ENCODE peak calls at places on chromosomes 16 and 17, in six cellular contexts. T is heart left ventricle, Q is dorsolateral prefrontal cortex, L is Panc1, E is IMR-90, S is psoas muscle. P is an unnamed sample.
A peak's percentile ranks its signal among the peaks of the same experiment; 100 is the strongest.

GRCh38 chr16:87582221-87582965 is 19.9 kb upstream of the JPH3 start:
- DNase-seq in Q (no peak), E (peak; percentile 75), T (peak; percentile 83), S (peak; percentile 61), L (no peak), P (no peak)

GRCh38 chr17:44308320-44308818 is at the start of gene RUNDC3A:
- DNase-seq in T (peak; percentile 92), Q (peak; percentile 92), L (no peak), E (peak; percentile 69), S (peak; percentile 86), P (no peak)

GRCh38 chr16:17470871-17471744 is at the start of gene XYLT1:
- DNase-seq in L (no peak), T (peak; percentile 77), Q (peak; percentile 58), E (peak; percentile 94), S (peak; percentile 74), P (peak; percentile 77)

GRCh38 chr17:19762515-19762961 is 14.4 kb upstream of the ALDH3A1 start:
- DNase-seq in E (peak; percentile 59), Q (peak; percentile 70), S (peak; percentile 80), T (peak; percentile 81), L (no peak), P (no peak)

GRCh38 chr16:57268804-57269800 is 15.4 kb downstream of the PLLP start:
- DNase-seq in T (peak; percentile 76), L (no peak), Q (no peak), E (peak; percentile 14), S (no peak), P (no peak)

GRCh38 chr17:2347805-2348685 is 10.7 kb downstream of the SGSM2 start:
- DNase-seq in T (no peak), Q (no peak), E (peak; percentile 91), S (peak; percentile 71), L (no peak), P (peak; percentile 36)

GRCh38 chr16:71737501-71737900 is 13.0 kb upstream of the PHLPP2 start:
- DNase-seq in L (no peak), Q (no peak), T (no peak), E (no peak), S (no peak), P (no peak)

GRCh38 chr17:10875411-10875810 is 37.5 kb upstream of the PIRT start:
- DNase-seq in S (no peak), Q (peak; percentile 21), E (no peak), T (no peak), L (no peak), P (no peak)

GRCh38 chr16:89842471-89843408 is 14.5 kb downstream of the SPIRE2 start:
- DNase-seq in S (no peak), T (peak; percentile 65), L (no peak), E (peak; percentile 71), Q (no peak), P (peak; percentile 16)

GRCh38 chr16:88634141-88634993 is 4.0 kb upstream of the IL17C start:
- DNase-seq in Q (no peak), S (peak; percentile 58), E (peak; percentile 23), L (no peak), T (peak; percentile 78), P (no peak)

GRCh38 chr17:32755045-32755805 is 121.7 kb downstream of the MYO1D start:
- DNase-seq in T (no peak), Q (no peak), E (peak; percentile 76), L (peak; percentile 28), S (no peak), P (no peak)

GRCh38 chr17:9935408-9935807 is 30.3 kb upstream of the RCVRN start:
- DNase-seq in E (no peak), Q (no peak), L (no peak), T (peak; percentile 63), S (no peak), P (no peak)

GRCh38 chr17:82696916-82697807 is 1.3 kb downstream of the RAB40B start:
- DNase-seq in L (no peak), E (no peak), T (peak; percentile 64), S (no peak), Q (peak; percentile 75), P (no peak)
- H3K27ac ChIP-seq in L (no peak overlapping the region), E (no peak overlapping the region), T (no peak overlapping the region), S (peak overlapping the region; percentile 69), Q (peak overlapping the region; percentile 83), P (no peak overlapping the region)

DNA sequence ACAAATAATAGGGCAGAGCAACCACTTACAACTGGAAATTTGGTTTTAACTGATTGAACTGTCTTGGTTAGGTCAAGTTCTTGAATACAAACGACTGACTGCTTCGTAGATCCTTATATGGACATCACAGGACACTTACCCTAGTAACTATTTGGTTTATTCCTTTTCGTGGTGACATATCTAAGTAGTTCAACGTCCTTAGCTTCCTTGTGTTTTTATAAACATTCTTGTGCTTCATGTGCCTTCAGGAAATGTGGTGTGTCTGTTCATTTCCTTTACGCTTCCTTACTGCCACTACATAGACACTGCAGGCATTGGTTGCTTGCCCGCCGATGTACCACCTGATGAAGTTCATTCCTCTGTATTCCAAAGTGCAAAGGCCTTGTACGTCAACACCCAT is 59.3 kb downstream of the USP10 start:
- DNase-seq in T (no peak), S (no peak), E (peak; percentile 72), L (no peak), Q (no peak), P (no peak)
- H3K27ac ChIP-seq in T (no peak overlapping the region), S (no peak overlapping the region), E (peak overlapping the region; percentile 72), L (no peak overlapping the region), Q (no peak overlapping the region), P (no peak overlapping the region)

GRCh38 chr17:59401274-59401673 is 69.8 kb downstream of the YPEL2 start:
- DNase-seq in T (no peak), Q (no peak), E (no peak), S (no peak), L (no peak), P (no peak)

GRCh38 chr17:59399914-59400313 is 68.5 kb downstream of the YPEL2 start:
- DNase-seq in Q (no peak), L (no peak), T (no peak), E (no peak), S (no peak), P (no peak)

GRCh38 chr17:59401725-59402124 is 70.3 kb downstream of the YPEL2 start:
- DNase-seq in Q (no peak), L (no peak), S (no peak), T (no peak), E (no peak), P (no peak)

GRCh38 chr17:59400858-59401257 is 69.4 kb downstream of the YPEL2 start:
- DNase-seq in L (no peak), E (no peak), Q (no peak), T (no peak), S (no peak), P (no peak)

DNA sequence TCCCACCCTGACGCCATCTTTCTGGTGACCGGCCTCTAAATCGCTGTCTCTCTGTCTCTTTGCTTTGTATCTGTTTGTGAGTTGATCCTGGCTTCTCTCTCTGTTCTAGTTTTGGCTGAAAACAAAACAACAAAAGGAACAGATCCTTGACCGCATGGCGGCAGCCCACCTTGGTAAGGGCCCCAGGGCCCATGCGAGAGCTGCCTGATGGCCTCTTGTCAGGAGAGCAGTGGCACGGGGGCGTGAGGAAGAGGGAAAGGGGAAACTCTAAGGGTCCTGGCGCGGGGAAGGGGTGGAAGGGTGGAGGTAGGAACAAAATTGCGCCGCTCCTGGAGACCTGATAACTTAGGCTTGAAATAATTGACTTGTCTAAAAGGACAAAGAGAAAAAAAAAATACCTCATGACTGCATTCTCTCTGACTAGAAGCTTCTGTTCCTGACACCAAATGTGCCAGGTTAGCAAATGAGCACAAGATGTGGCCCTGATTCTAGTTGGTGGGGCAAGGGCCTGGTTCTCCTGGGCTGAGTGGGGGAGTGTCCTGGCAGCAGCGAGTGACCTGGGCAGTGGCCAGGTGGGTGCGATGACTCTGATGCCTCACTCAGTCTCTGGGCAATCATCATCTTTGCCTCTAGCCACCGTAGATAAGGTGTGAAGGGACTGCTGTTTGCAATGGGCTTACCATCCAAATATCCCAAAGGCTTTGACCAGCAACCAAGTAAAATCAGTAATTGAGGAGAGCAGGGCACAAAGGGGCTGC is 66.0 kb downstream of the YPEL2 start:
- DNase-seq in T (no peak), S (no peak), Q (no peak), E (no peak), L (no peak), P (no peak)
- H3K27ac ChIP-seq in T (peak overlapping the region; percentile 8), S (peak overlapping the region; percentile 11), Q (peak overlapping the region; percentile 82), E (no peak overlapping the region), L (no peak overlapping the region), P (no peak overlapping the region)

DNA sequence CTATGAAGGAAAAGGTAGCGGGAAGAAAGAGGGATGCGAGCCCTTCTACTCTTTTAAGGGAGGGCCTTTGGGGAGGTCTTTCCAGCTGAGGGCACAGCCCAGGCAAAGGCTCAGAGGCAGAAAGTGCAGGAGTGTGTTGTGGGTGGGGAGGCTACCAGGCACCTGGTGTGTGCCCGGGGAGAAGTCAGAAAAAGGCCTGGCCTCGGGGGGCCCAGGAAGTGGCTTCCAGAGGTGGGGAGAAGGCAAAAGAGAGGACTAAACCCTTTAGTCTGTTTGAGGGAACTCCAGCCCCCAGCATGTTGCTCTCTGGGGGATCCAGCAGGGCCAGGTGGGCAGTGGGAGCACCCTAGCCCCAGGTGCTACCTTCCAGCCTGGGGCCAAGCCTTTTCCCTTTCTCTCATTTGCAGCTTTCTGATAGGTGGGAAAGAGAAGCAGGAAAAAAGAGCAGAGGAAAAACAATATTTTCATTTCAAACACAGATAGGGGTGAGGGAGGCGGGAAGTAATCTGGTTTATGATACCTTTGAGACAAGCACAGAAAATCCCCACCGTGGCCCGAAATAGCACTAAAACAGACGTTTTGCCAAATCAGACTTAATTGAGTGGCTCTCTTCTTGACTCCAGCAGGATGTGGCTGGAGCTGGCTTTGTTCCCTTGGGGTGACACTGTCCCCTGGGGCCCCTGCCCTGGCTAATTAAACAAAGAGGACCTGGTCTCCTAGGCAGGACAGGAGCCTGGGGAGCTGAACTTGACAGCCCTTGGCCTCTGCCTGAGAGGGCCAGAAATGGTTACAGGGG is 10.4 kb downstream of the RAI1 start:
- DNase-seq in E (no peak), Q (no peak), S (no peak), T (no peak), L (no peak), P (no peak)
- H3K27ac ChIP-seq in E (peak overlapping the region; percentile 34), Q (peak overlapping the region; percentile 98), S (no peak overlapping the region), T (peak overlapping the region; percentile 98), L (peak overlapping the region; percentile 99), P (peak overlapping the region; percentile 99)